ENCODE peak calls at places on chromosome 19, in five cellular contexts. T, A, J, D and C are unnamed samples.

GRCh38 chr19:28711401-28711800 is 501.6 kb downstream of the UQCRFS1 start:
- DNase-seq in T (no peak), A (no peak), D (no peak), J (no peak), C (no peak)

GRCh38 chr19:1551068-1552040 is 16.8 kb downstream of the MEX3D start:
- DNase-seq in J (no peak), D (no peak), A (no peak), T (no peak), C (no peak)

GRCh38 chr19:35712910-35713845 is 4.6 kb upstream of the KMT2B start:
- DNase-seq in A (no peak), D (no peak), T (peak), J (peak), C (no peak)

GRCh38 chr19:38478273-38478971 is 44.9 kb downstream of the RYR1 start:
- DNase-seq in T (no peak), A (no peak), J (peak), D (no peak), C (no peak)

GRCh38 chr19:543912-544608 is at the start of gene GZMM:
- DNase-seq in T (peak), A (no peak), D (no peak), J (peak), C (no peak)

GRCh38 chr19:37977992-37978391 is 71.0 kb downstream of the SIPA1L3 start:
- DNase-seq in T (no peak), D (no peak), A (peak), J (no peak), C (no peak)

GRCh38 chr19:22422220-22422619 is at the start of gene ZNF98:
- DNase-seq in T (no peak), D (peak), J (no peak), A (no peak), C (no peak)

GRCh38 chr19:58304255-58304654 is 922 bp upstream of the ERVK3-1 start:
- DNase-seq in A (no peak), T (no peak), J (peak), D (no peak), C (no peak)

GRCh38 chr19:5686647-5687359 is 3.3 kb upstream of the RPL36 start:
- DNase-seq in D (peak), J (peak), T (peak), A (peak), C (peak)

DNA sequence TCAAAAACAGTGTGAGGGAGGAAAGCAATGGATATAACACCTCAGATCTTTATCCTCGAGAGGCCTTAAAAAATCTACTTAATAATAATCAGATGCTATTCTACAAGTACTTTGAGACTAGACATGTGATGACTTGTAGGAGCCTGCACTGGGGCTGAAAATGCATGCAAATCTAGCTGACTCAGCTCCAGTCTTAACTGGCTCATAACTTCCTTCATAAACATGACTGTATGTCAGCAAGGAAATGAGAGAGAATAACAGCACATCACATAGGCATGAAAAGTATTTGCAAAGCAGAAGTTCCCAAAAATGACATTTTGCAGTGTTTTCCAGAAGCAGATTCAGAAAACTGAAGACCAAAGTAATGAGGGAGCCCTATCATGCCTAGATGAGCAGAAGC is 38.1 kb downstream of the PSG5 start:
- DNase-seq in J (no peak), T (no peak), A (peak), D (no peak), C (no peak)
- H3K27ac ChIP-seq in J (no peak), T (no peak), A (peak), D (no peak), C (no peak)

GRCh38 chr19:45477713-45478453 is 10.1 kb downstream of the FOSB start:
- DNase-seq in D (no peak), T (peak), J (peak), A (no peak), C (no peak)
- H3K27ac ChIP-seq in D (peak), T (peak), J (peak), A (peak), C (no peak)

GRCh38 chr19:49120325-49120683 is 960 bp downstream of the PPFIA3 start:
- DNase-seq in J (no peak), A (no peak), D (no peak), T (no peak), C (no peak)
- H3K27ac ChIP-seq in J (no peak), A (no peak), D (no peak), T (no peak), C (no peak)

GRCh38 chr19:52600639-52601024 is 30.5 kb downstream of the ZNF701 start:
- DNase-seq in A (no peak), J (no peak), D (no peak), T (peak), C (no peak)
- H3K27ac ChIP-seq in A (no peak), J (peak), D (peak), T (peak), C (no peak)

GRCh38 chr19:14502334-14503092 is 6.6 kb upstream of the GIPC1 start:
- DNase-seq in T (no peak), A (no peak), D (no peak), J (no peak), C (no peak)
- H3K27ac ChIP-seq in T (no peak), A (no peak), D (no peak), J (no peak), C (no peak)

DNA sequence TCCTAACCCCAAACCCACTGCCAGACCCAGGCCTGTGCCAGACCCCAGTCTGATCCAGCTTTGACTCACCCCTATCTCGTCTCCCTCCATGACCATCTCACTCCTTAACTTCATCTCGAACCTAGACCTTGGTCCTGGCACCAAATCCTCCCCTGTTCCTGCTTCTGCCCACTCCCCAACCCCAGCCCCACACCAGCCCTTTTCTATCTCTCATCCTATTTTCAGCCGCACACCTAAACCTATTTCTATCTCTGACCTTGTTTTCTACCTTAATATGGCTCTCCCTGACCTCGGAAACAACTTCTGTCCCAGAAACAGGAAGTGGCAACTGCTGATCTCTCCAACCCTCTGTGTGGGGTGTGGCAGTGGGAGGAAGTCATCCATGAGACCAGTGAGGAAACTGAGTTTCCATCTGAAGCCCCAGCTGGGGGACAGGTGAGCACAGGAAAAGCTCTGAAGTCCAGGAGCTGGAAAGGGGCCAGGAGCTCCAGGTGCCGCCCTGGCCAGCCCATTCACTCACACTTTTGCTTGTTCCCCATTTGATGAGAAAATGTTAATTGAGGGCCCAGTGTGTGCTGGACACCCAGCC is 13.7 kb downstream of the PTH2 start:
- DNase-seq in T (no peak), J (no peak), D (no peak), A (no peak), C (no peak)
- H3K27ac ChIP-seq in T (peak), J (peak), D (no peak), A (no peak), C (no peak)

GRCh38 chr19:13083627-13084026 is 19.0 kb downstream of the LYL1 start:
- DNase-seq in T (no peak), J (no peak), D (no peak), A (no peak), C (no peak)

GRCh38 chr19:13082192-13083007 is 20.3 kb downstream of the LYL1 start:
- DNase-seq in T (no peak), A (peak), D (no peak), J (peak), C (no peak)

GRCh38 chr19:13085673-13086072 is 17.0 kb downstream of the LYL1 start:
- DNase-seq in A (no peak), J (no peak), T (no peak), D (no peak), C (no peak)

GRCh38 chr19:13086341-13086740 is 16.3 kb downstream of the LYL1 start:
- DNase-seq in J (no peak), A (no peak), D (no peak), T (no peak), C (no peak)

DNA sequence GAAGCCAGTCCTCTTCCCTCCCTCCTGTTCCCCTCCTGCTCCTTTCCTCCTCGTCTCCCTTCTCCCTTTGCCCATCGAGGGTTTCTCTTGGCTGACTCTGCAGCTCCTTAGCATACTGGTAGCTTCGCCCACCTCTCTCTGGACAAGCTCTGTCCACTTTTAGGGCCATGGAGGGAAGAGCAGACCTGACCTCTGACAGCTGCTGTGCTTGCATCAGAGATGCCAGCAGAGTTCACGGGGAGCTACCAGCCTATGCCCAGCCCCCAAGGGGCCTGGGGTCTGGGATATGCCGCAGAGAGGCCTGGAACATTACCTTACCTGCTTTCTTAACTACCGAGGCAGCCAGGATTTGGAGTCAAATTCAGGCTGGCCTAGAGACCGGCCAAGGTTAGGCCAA is 19.7 kb downstream of the LYL1 start:
- DNase-seq in A (no peak), D (no peak), T (no peak), J (no peak), C (no peak)
- H3K27ac ChIP-seq in A (no peak), D (no peak), T (no peak), J (no peak), C (no peak)

GRCh38 chr19:8196271-8196908 is 12.8 kb upstream of the CERS4 start:
- DNase-seq in A (no peak), J (peak), T (no peak), D (no peak), C (no peak)
- H3K27ac ChIP-seq in A (no peak), J (no peak), T (no peak), D (no peak), C (no peak)